ENCODE peak calls at places on chromosome 17, in nine cellular contexts. One of them, this sample, is unnamed.

GRCh38 chr17:40922239-40922638 is 15.2 kb downstream of the KRT23 start:
- DNase-seq in CD8-positive, alpha-beta T cell: no peak
- DNase-seq in foreskin fibroblast: peak
- DNase-seq in neural progenitor cell: no peak
- DNase-seq in GM20000: no peak
- DNase-seq in mucosa of descending colon: no peak
- DNase-seq in psoas muscle: peak
- DNase-seq in heart right ventricle: no peak
- DNase-seq in Calu3: peak
- DNase-seq in this sample: no peak

GRCh38 chr17:81067331-81067730 is 32.4 kb downstream of the BAIAP2 start:
- DNase-seq in psoas muscle: no peak
- DNase-seq in Calu3: no peak
- DNase-seq in mucosa of descending colon: no peak
- DNase-seq in heart right ventricle: no peak
- DNase-seq in neural progenitor cell: peak
- DNase-seq in GM20000: no peak
- DNase-seq in CD8-positive, alpha-beta T cell: no peak
- DNase-seq in foreskin fibroblast: no peak
- DNase-seq in this sample: no peak

GRCh38 chr17:8611135-8611534 is 19.4 kb downstream of the MYH10 start:
- DNase-seq in mucosa of descending colon: no peak
- DNase-seq in foreskin fibroblast: peak
- DNase-seq in GM20000: no peak
- DNase-seq in heart right ventricle: no peak
- DNase-seq in neural progenitor cell: no peak
- DNase-seq in CD8-positive, alpha-beta T cell: no peak
- DNase-seq in Calu3: no peak
- DNase-seq in psoas muscle: no peak
- DNase-seq in this sample: no peak

GRCh38 chr17:76793775-76794174 is 55.9 kb downstream of the MFSD11 start:
- DNase-seq in heart right ventricle: no peak
- DNase-seq in mucosa of descending colon: no peak
- DNase-seq in psoas muscle: no peak
- DNase-seq in Calu3: peak
- DNase-seq in CD8-positive, alpha-beta T cell: no peak
- DNase-seq in foreskin fibroblast: peak
- DNase-seq in GM20000: peak
- DNase-seq in neural progenitor cell: peak
- DNase-seq in this sample: peak

GRCh38 chr17:64507418-64507766 is 615 bp downstream of the CEP95 start:
- DNase-seq in psoas muscle: peak
- DNase-seq in Calu3: peak
- DNase-seq in heart right ventricle: no peak
- DNase-seq in neural progenitor cell: peak
- DNase-seq in foreskin fibroblast: peak
- DNase-seq in GM20000: peak
- DNase-seq in mucosa of descending colon: no peak
- DNase-seq in CD8-positive, alpha-beta T cell: no peak
- DNase-seq in this sample: peak

GRCh38 chr17:75979705-75980187 is 706 bp downstream of the TEN1 start:
- DNase-seq in foreskin fibroblast: peak
- DNase-seq in Calu3: no peak
- DNase-seq in neural progenitor cell: no peak
- DNase-seq in psoas muscle: no peak
- DNase-seq in mucosa of descending colon: no peak
- DNase-seq in heart right ventricle: no peak
- DNase-seq in GM20000: no peak
- DNase-seq in CD8-positive, alpha-beta T cell: no peak
- DNase-seq in this sample: no peak

GRCh38 chr17:13395872-13396271 is 205.9 kb downstream of the HS3ST3A1 start:
- DNase-seq in psoas muscle: no peak
- DNase-seq in GM20000: no peak
- DNase-seq in CD8-positive, alpha-beta T cell: no peak
- DNase-seq in heart right ventricle: no peak
- DNase-seq in Calu3: no peak
- DNase-seq in neural progenitor cell: no peak
- DNase-seq in mucosa of descending colon: no peak
- DNase-seq in foreskin fibroblast: peak
- DNase-seq in this sample: no peak

GRCh38 chr17:56536766-56537165 is 56.7 kb upstream of the NOG start:
- DNase-seq in GM20000: no peak
- DNase-seq in Calu3: no peak
- DNase-seq in neural progenitor cell: no peak
- DNase-seq in mucosa of descending colon: no peak
- DNase-seq in heart right ventricle: no peak
- DNase-seq in CD8-positive, alpha-beta T cell: no peak
- DNase-seq in foreskin fibroblast: no peak
- DNase-seq in psoas muscle: no peak
- DNase-seq in this sample: no peak

GRCh38 chr17:82304826-82305726 is 12.3 kb downstream of the CD7 start:
- DNase-seq in CD8-positive, alpha-beta T cell: peak
- DNase-seq in mucosa of descending colon: no peak
- DNase-seq in neural progenitor cell: no peak
- DNase-seq in GM20000: no peak
- DNase-seq in foreskin fibroblast: no peak
- DNase-seq in Calu3: no peak
- DNase-seq in heart right ventricle: no peak
- DNase-seq in psoas muscle: no peak
- DNase-seq in this sample: no peak

GRCh38 chr17:82212331-82213250 is at the start of gene CCDC57:
- DNase-seq in psoas muscle: peak
- DNase-seq in Calu3: peak
- DNase-seq in foreskin fibroblast: peak
- DNase-seq in heart right ventricle: peak
- DNase-seq in CD8-positive, alpha-beta T cell: peak
- DNase-seq in GM20000: peak
- DNase-seq in neural progenitor cell: peak
- DNase-seq in mucosa of descending colon: peak
- DNase-seq in this sample: peak

GRCh38 chr17:16465861-16466338 is 26.1 kb downstream of the LRRC75A start:
- DNase-seq in heart right ventricle: no peak
- DNase-seq in GM20000: no peak
- DNase-seq in foreskin fibroblast: no peak
- DNase-seq in CD8-positive, alpha-beta T cell: no peak
- DNase-seq in mucosa of descending colon: peak
- DNase-seq in Calu3: no peak
- DNase-seq in psoas muscle: peak
- DNase-seq in neural progenitor cell: no peak
- DNase-seq in this sample: no peak

GRCh38 chr17:32103476-32104113 is 38.7 kb upstream of the RHOT1 start:
- DNase-seq in Calu3: no peak
- DNase-seq in mucosa of descending colon: no peak
- DNase-seq in psoas muscle: no peak
- DNase-seq in foreskin fibroblast: peak
- DNase-seq in neural progenitor cell: peak
- DNase-seq in heart right ventricle: peak
- DNase-seq in CD8-positive, alpha-beta T cell: no peak
- DNase-seq in GM20000: peak
- DNase-seq in this sample: no peak

GRCh38 chr17:5759501-5759925 is 175.2 kb upstream of the NLRP1 start:
- DNase-seq in mucosa of descending colon: no peak
- DNase-seq in psoas muscle: no peak
- DNase-seq in neural progenitor cell: no peak
- DNase-seq in CD8-positive, alpha-beta T cell: no peak
- DNase-seq in Calu3: no peak
- DNase-seq in GM20000: no peak
- DNase-seq in heart right ventricle: no peak
- DNase-seq in foreskin fibroblast: no peak
- DNase-seq in this sample: no peak

GRCh38 chr17:48460055-48460454 is 30.0 kb upstream of the SKAP1 start:
- DNase-seq in psoas muscle: no peak
- DNase-seq in GM20000: no peak
- DNase-seq in CD8-positive, alpha-beta T cell: no peak
- DNase-seq in heart right ventricle: no peak
- DNase-seq in foreskin fibroblast: no peak
- DNase-seq in neural progenitor cell: no peak
- DNase-seq in mucosa of descending colon: no peak
- DNase-seq in Calu3: no peak
- DNase-seq in this sample: no peak

GRCh38 chr17:82230627-82231311 is 1.9 kb downstream of the SLC16A3 start:
- DNase-seq in neural progenitor cell: peak
- DNase-seq in heart right ventricle: peak
- DNase-seq in GM20000: peak
- DNase-seq in foreskin fibroblast: peak
- DNase-seq in psoas muscle: peak
- DNase-seq in Calu3: peak
- DNase-seq in CD8-positive, alpha-beta T cell: peak
- DNase-seq in mucosa of descending colon: peak
- DNase-seq in this sample: peak

GRCh38 chr17:42531455-42532354 is 4.3 kb upstream of the NAGLU start:
- DNase-seq in GM20000: peak
- DNase-seq in foreskin fibroblast: peak
- DNase-seq in Calu3: peak
- DNase-seq in psoas muscle: peak
- DNase-seq in mucosa of descending colon: peak
- DNase-seq in heart right ventricle: peak
- DNase-seq in neural progenitor cell: peak
- DNase-seq in CD8-positive, alpha-beta T cell: peak
- DNase-seq in this sample: peak

GRCh38 chr17:16929757-16930520 is 42.0 kb downstream of the TNFRSF13B start:
- DNase-seq in foreskin fibroblast: no peak
- DNase-seq in psoas muscle: no peak
- DNase-seq in neural progenitor cell: no peak
- DNase-seq in Calu3: no peak
- DNase-seq in CD8-positive, alpha-beta T cell: no peak
- DNase-seq in heart right ventricle: no peak
- DNase-seq in mucosa of descending colon: peak
- DNase-seq in GM20000: no peak
- DNase-seq in this sample: no peak

GRCh38 chr17:64095144-64095882 is 34.6 kb downstream of the ERN1 start:
- DNase-seq in CD8-positive, alpha-beta T cell: no peak
- DNase-seq in mucosa of descending colon: no peak
- DNase-seq in Calu3: peak
- DNase-seq in psoas muscle: no peak
- DNase-seq in neural progenitor cell: no peak
- DNase-seq in GM20000: no peak
- DNase-seq in foreskin fibroblast: no peak
- DNase-seq in heart right ventricle: no peak
- DNase-seq in this sample: no peak

GRCh38 chr17:61251939-61252865 is 147.4 kb upstream of the TBX2 start:
- DNase-seq in Calu3: no peak
- DNase-seq in foreskin fibroblast: peak
- DNase-seq in mucosa of descending colon: peak
- DNase-seq in psoas muscle: peak
- DNase-seq in CD8-positive, alpha-beta T cell: peak
- DNase-seq in heart right ventricle: peak
- DNase-seq in GM20000: no peak
- DNase-seq in neural progenitor cell: no peak
- DNase-seq in this sample: no peak

DNA sequence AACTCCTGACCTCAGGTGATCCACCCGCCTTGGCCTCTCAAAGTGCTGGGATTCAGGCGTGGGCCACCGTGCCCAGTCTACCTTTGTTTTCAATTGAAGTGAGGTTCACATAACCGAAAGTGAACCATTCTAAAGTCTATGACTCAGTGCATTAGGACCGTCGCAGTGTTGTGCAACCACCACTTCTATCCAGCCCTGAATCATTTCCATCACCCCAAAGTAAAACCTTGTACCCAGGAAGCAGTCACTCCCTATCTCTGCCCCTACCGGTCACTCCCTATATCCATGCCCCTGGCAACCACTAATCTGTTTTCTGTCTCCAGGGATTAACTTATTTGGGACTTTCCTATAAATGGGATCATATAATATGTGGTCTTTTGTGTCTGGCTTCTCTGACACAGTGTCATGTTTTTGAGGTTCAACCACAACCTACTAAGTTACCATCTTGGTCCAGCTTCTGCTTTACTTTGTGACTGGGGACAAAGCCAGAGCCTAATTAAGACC is 28.3 kb upstream of the CDC42EP4 start:
- DNase-seq in Calu3: peak
- DNase-seq in psoas muscle: peak
- DNase-seq in heart right ventricle: no peak
- DNase-seq in CD8-positive, alpha-beta T cell: no peak
- DNase-seq in mucosa of descending colon: no peak
- DNase-seq in neural progenitor cell: no peak
- DNase-seq in foreskin fibroblast: peak
- DNase-seq in GM20000: no peak
- DNase-seq in this sample: no peak
- TF ChIP-seq CTCF in Calu3: peak
- TF ChIP-seq CTCF in psoas muscle: peak
- TF ChIP-seq CTCF in heart right ventricle: no peak
- TF ChIP-seq CTCF in CD8-positive, alpha-beta T cell: no peak
- TF ChIP-seq CTCF in mucosa of descending colon: no peak
- TF ChIP-seq CTCF in neural progenitor cell: no peak
- TF ChIP-seq CTCF in foreskin fibroblast: peak
- TF ChIP-seq CTCF in GM20000: no peak
- TF ChIP-seq CTCF in this sample: no peak

GRCh38 chr17:50177983-50178834 is 12.4 kb downstream of the SGCA start:
- DNase-seq in mucosa of descending colon: peak
- DNase-seq in CD8-positive, alpha-beta T cell: peak
- DNase-seq in heart right ventricle: peak
- DNase-seq in GM20000: peak
- DNase-seq in psoas muscle: peak
- DNase-seq in neural progenitor cell: peak
- DNase-seq in Calu3: peak
- DNase-seq in foreskin fibroblast: peak
- DNase-seq in this sample: peak
- TF ChIP-seq CTCF in mucosa of descending colon: peak
- TF ChIP-seq CTCF in CD8-positive, alpha-beta T cell: no peak
- TF ChIP-seq CTCF in heart right ventricle: peak
- TF ChIP-seq CTCF in GM20000: peak
- TF ChIP-seq CTCF in psoas muscle: peak
- TF ChIP-seq CTCF in neural progenitor cell: peak
- TF ChIP-seq CTCF in Calu3: peak
- TF ChIP-seq CTCF in foreskin fibroblast: peak
- TF ChIP-seq CTCF in this sample: peak

DNA sequence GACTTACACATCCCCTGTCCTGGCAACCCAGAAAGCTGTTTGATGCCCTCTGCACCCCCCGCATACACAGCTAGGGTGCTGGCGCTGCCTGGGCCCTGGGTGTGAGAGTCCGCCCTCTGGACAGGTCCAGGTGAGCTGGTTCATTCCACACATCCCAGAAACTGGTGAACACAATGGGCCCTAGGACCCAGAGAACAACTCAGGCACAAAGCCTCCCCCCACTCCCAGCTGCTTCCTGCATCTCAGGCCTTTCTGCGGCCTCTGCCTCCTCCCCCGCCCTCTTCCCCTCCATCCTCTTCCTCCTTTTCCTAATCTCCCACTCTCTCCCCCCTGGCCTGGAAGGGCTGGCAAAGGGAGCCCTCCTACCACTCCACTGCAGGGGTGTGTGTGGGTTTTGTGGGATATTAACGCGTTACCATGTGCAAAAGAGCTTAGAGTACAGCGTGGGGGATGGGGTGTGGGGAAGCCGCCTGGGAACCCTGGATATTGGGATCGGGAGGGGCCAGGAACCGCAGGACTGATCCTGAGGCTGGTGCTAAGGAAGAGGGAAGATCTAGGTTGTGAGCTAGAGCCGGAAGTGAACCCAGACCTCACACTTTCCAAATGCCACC is 1.6 kb upstream of the PPP1R9B start:
- DNase-seq in Calu3: peak
- DNase-seq in neural progenitor cell: peak
- DNase-seq in heart right ventricle: peak
- DNase-seq in mucosa of descending colon: peak
- DNase-seq in GM20000: peak
- DNase-seq in foreskin fibroblast: peak
- DNase-seq in psoas muscle: peak
- DNase-seq in CD8-positive, alpha-beta T cell: peak
- DNase-seq in this sample: peak
- TF ChIP-seq CTCF in Calu3: no peak
- TF ChIP-seq CTCF in neural progenitor cell: no peak
- TF ChIP-seq CTCF in heart right ventricle: no peak
- TF ChIP-seq CTCF in mucosa of descending colon: no peak
- TF ChIP-seq CTCF in GM20000: no peak
- TF ChIP-seq CTCF in foreskin fibroblast: no peak
- TF ChIP-seq CTCF in psoas muscle: no peak
- TF ChIP-seq CTCF in CD8-positive, alpha-beta T cell: no peak
- TF ChIP-seq CTCF in this sample: no peak

GRCh38 chr17:33689725-33690124 is 396.6 kb upstream of the ASIC2 start:
- DNase-seq in mucosa of descending colon: no peak
- DNase-seq in psoas muscle: no peak
- DNase-seq in CD8-positive, alpha-beta T cell: no peak
- DNase-seq in foreskin fibroblast: no peak
- DNase-seq in GM20000: no peak
- DNase-seq in heart right ventricle: no peak
- DNase-seq in Calu3: no peak
- DNase-seq in neural progenitor cell: no peak
- DNase-seq in this sample: no peak
- TF ChIP-seq CTCF in mucosa of descending colon: no peak
- TF ChIP-seq CTCF in psoas muscle: no peak
- TF ChIP-seq CTCF in CD8-positive, alpha-beta T cell: no peak
- TF ChIP-seq CTCF in foreskin fibroblast: no peak
- TF ChIP-seq CTCF in GM20000: no peak
- TF ChIP-seq CTCF in heart right ventricle: no peak
- TF ChIP-seq CTCF in Calu3: no peak
- TF ChIP-seq CTCF in neural progenitor cell: no peak
- TF ChIP-seq CTCF in this sample: no peak

This sample was measured in endothelial cell.